ENCODE peak calls at places on chromosome 21, in five cellular contexts. One of them, this sample, is unnamed.
A peak's percentile ranks its signal among the peaks of the same experiment; 100 is the strongest.

GRCh38 chr21:14995695-14996490 is 68.9 kb downstream of the NRIP1 start:
- DNase-seq in foreskin fibroblast: no peak
- DNase-seq in GM13977: no peak
- DNase-seq in GM06990: no peak
- DNase-seq in pancreas: no peak
- DNase-seq in this sample: peak; percentile 6

GRCh38 chr21:14403681-14404318 is 20.9 kb upstream of the HSPA13 start:
- DNase-seq in GM13977: peak; percentile 19
- DNase-seq in foreskin fibroblast: peak; percentile 4
- DNase-seq in GM06990: no peak
- DNase-seq in pancreas: no peak
- DNase-seq in this sample: no peak

GRCh38 chr21:24023936-24024335 is 1583.3 kb downstream of the MRPL39 start:
- DNase-seq in pancreas: no peak
- DNase-seq in foreskin fibroblast: no peak
- DNase-seq in GM13977: no peak
- DNase-seq in GM06990: no peak
- DNase-seq in this sample: no peak

GRCh38 chr21:39852726-39853510 is 14.3 kb upstream of the PCP4 start:
- DNase-seq in foreskin fibroblast: no peak
- DNase-seq in pancreas: no peak
- DNase-seq in GM06990: no peak
- DNase-seq in GM13977: no peak
- DNase-seq in this sample: no peak

GRCh38 chr21:43191521-43191920 is 22.7 kb downstream of the CRYAA start:
- DNase-seq in GM13977: no peak
- DNase-seq in foreskin fibroblast: no peak
- DNase-seq in GM06990: no peak
- DNase-seq in pancreas: no peak
- DNase-seq in this sample: no peak

GRCh38 chr21:31262728-31263127 is 81.3 kb downstream of the TIAM1 start:
- DNase-seq in GM13977: no peak
- DNase-seq in pancreas: no peak
- DNase-seq in foreskin fibroblast: no peak
- DNase-seq in GM06990: no peak
- DNase-seq in this sample: no peak

GRCh38 chr21:25961042-25961441 is 209.5 kb downstream of the APP start:
- DNase-seq in GM13977: no peak
- DNase-seq in foreskin fibroblast: no peak
- DNase-seq in GM06990: no peak
- DNase-seq in pancreas: no peak
- DNase-seq in this sample: no peak

GRCh38 chr21:33642896-33643657 is 776 bp downstream of the ITSN1 start:
- DNase-seq in pancreas: peak; percentile 13
- DNase-seq in GM06990: peak; percentile 51
- DNase-seq in foreskin fibroblast: peak; percentile 34
- DNase-seq in GM13977: peak; percentile 35
- DNase-seq in this sample: peak; percentile 35

GRCh38 chr21:42411197-42411869 is 7.6 kb downstream of the UBASH3A start:
- DNase-seq in GM06990: no peak
- DNase-seq in pancreas: no peak
- DNase-seq in foreskin fibroblast: no peak
- DNase-seq in GM13977: no peak
- DNase-seq in this sample: no peak

GRCh38 chr21:46622226-46622625 is 13.2 kb upstream of the PRMT2 start:
- DNase-seq in GM06990: no peak
- DNase-seq in foreskin fibroblast: no peak
- DNase-seq in pancreas: peak; percentile 30
- DNase-seq in GM13977: no peak
- DNase-seq in this sample: peak; percentile 16

GRCh38 chr21:38342734-38343133 is 85.9 kb downstream of the KCNJ15 start:
- DNase-seq in foreskin fibroblast: no peak
- DNase-seq in GM06990: no peak
- DNase-seq in pancreas: no peak
- DNase-seq in GM13977: no peak
- DNase-seq in this sample: no peak

GRCh38 chr21:19130379-19131028 is 726.9 kb upstream of the TMPRSS15 start:
- DNase-seq in GM13977: no peak
- DNase-seq in foreskin fibroblast: no peak
- DNase-seq in GM06990: no peak
- DNase-seq in pancreas: no peak
- DNase-seq in this sample: no peak

GRCh38 chr21:25607812-25608737 is 794 bp upstream of the MRPL39 start:
- DNase-seq in GM06990: peak; percentile 66
- DNase-seq in GM13977: peak; percentile 83
- DNase-seq in foreskin fibroblast: peak; percentile 73
- DNase-seq in pancreas: peak; percentile 66
- DNase-seq in this sample: peak; percentile 75

GRCh38 chr21:25350056-25350455 is 257.2 kb downstream of the MRPL39 start:
- DNase-seq in foreskin fibroblast: no peak
- DNase-seq in GM06990: no peak
- DNase-seq in GM13977: no peak
- DNase-seq in pancreas: no peak
- DNase-seq in this sample: no peak

GRCh38 chr21:16264314-16264713 is 534.5 kb downstream of the USP25 start:
- DNase-seq in foreskin fibroblast: no peak
- DNase-seq in pancreas: no peak
- DNase-seq in GM13977: no peak
- DNase-seq in GM06990: no peak
- DNase-seq in this sample: no peak

GRCh38 chr21:36643374-36644250 is 55.3 kb upstream of the SIM2 start:
- DNase-seq in GM06990: no peak
- DNase-seq in foreskin fibroblast: no peak
- DNase-seq in GM13977: no peak
- DNase-seq in pancreas: no peak
- DNase-seq in this sample: no peak

GRCh38 chr21:31273278-31273677 is 70.8 kb downstream of the TIAM1 start:
- DNase-seq in GM06990: no peak
- DNase-seq in pancreas: no peak
- DNase-seq in foreskin fibroblast: no peak
- DNase-seq in GM13977: no peak
- DNase-seq in this sample: no peak

GRCh38 chr21:27476696-27477095 is 509.8 kb upstream of the ADAMTS5 start:
- DNase-seq in GM13977: no peak
- DNase-seq in pancreas: no peak
- DNase-seq in foreskin fibroblast: peak; percentile 33
- DNase-seq in GM06990: no peak
- DNase-seq in this sample: peak; percentile 2
- TF ChIP-seq CTCF in GM13977: no peak
- TF ChIP-seq CTCF in pancreas: peak; percentile 11
- TF ChIP-seq CTCF in foreskin fibroblast: peak; percentile 54
- TF ChIP-seq CTCF in GM06990: no peak
- TF ChIP-seq CTCF in this sample: peak; percentile 50

GRCh38 chr21:32457360-32457840 is 44.9 kb downstream of the EVA1C start:
- DNase-seq in GM06990: no peak
- DNase-seq in GM13977: no peak
- DNase-seq in foreskin fibroblast: no peak
- DNase-seq in pancreas: peak; percentile 33
- DNase-seq in this sample: peak; percentile 81
- TF ChIP-seq CTCF in GM06990: no peak
- TF ChIP-seq CTCF in GM13977: no peak
- TF ChIP-seq CTCF in foreskin fibroblast: no peak
- TF ChIP-seq CTCF in pancreas: no peak
- TF ChIP-seq CTCF in this sample: peak; percentile 37

GRCh38 chr21:45267390-45267760 is 20.3 kb downstream of the POFUT2 start:
- DNase-seq in GM06990: no peak
- DNase-seq in pancreas: no peak
- DNase-seq in GM13977: no peak
- DNase-seq in foreskin fibroblast: no peak
- DNase-seq in this sample: no peak

GRCh38 chr21:45265721-45266517 is 21.8 kb downstream of the POFUT2 start:
- DNase-seq in pancreas: no peak
- DNase-seq in GM06990: no peak
- DNase-seq in foreskin fibroblast: no peak
- DNase-seq in GM13977: no peak
- DNase-seq in this sample: no peak

GRCh38 chr21:45269861-45270260 is 17.8 kb downstream of the POFUT2 start:
- DNase-seq in GM13977: no peak
- DNase-seq in GM06990: no peak
- DNase-seq in pancreas: no peak
- DNase-seq in foreskin fibroblast: no peak
- DNase-seq in this sample: no peak

GRCh38 chr21:45266518-45267389 is 20.9 kb downstream of the POFUT2 start:
- DNase-seq in foreskin fibroblast: no peak
- DNase-seq in GM06990: no peak
- DNase-seq in pancreas: no peak
- DNase-seq in GM13977: no peak
- DNase-seq in this sample: no peak

GRCh38 chr21:45270306-45270821 is 17.3 kb downstream of the POFUT2 start:
- DNase-seq in foreskin fibroblast: no peak
- DNase-seq in GM06990: no peak
- DNase-seq in pancreas: no peak
- DNase-seq in GM13977: no peak
- DNase-seq in this sample: no peak
- TF ChIP-seq CTCF in foreskin fibroblast: peak; percentile 16
- TF ChIP-seq CTCF in GM06990: no peak
- TF ChIP-seq CTCF in pancreas: no peak
- TF ChIP-seq CTCF in GM13977: peak; percentile 22
- TF ChIP-seq CTCF in this sample: no peak

GRCh38 chr21:30251781-30252180 is 31.0 kb downstream of the KRTAP24-1 start:
- DNase-seq in pancreas: no peak
- DNase-seq in GM13977: no peak
- DNase-seq in foreskin fibroblast: no peak
- DNase-seq in GM06990: no peak
- DNase-seq in this sample: no peak

GRCh38 chr21:30255679-30256078 is 27.1 kb downstream of the KRTAP24-1 start:
- DNase-seq in GM06990: no peak
- DNase-seq in GM13977: no peak
- DNase-seq in foreskin fibroblast: no peak
- DNase-seq in pancreas: no peak
- DNase-seq in this sample: no peak

GRCh38 chr21:30256100-30256499 is 26.6 kb downstream of the KRTAP24-1 start:
- DNase-seq in GM13977: no peak
- DNase-seq in foreskin fibroblast: no peak
- DNase-seq in pancreas: no peak
- DNase-seq in GM06990: no peak
- DNase-seq in this sample: no peak

GRCh38 chr21:30257773-30258172 is 25.0 kb downstream of the KRTAP24-1 start:
- DNase-seq in GM06990: no peak
- DNase-seq in GM13977: no peak
- DNase-seq in pancreas: no peak
- DNase-seq in foreskin fibroblast: no peak
- DNase-seq in this sample: no peak
- TF ChIP-seq CTCF in GM06990: no peak
- TF ChIP-seq CTCF in GM13977: no peak
- TF ChIP-seq CTCF in pancreas: no peak
- TF ChIP-seq CTCF in foreskin fibroblast: peak; percentile 19
- TF ChIP-seq CTCF in this sample: peak; percentile 31

GRCh38 chr21:17903029-17903806 is 84.1 kb upstream of the C21orf91 start:
- DNase-seq in foreskin fibroblast: no peak
- DNase-seq in pancreas: no peak
- DNase-seq in GM06990: peak; percentile 15
- DNase-seq in GM13977: peak; percentile 45
- DNase-seq in this sample: no peak
- TF ChIP-seq CTCF in foreskin fibroblast: no peak
- TF ChIP-seq CTCF in pancreas: no peak
- TF ChIP-seq CTCF in GM06990: no peak
- TF ChIP-seq CTCF in GM13977: peak; percentile 9
- TF ChIP-seq CTCF in this sample: peak; percentile 23

GRCh38 chr21:41369105-41369914 is 7.5 kb downstream of the MX2 start:
- DNase-seq in foreskin fibroblast: no peak
- DNase-seq in pancreas: no peak
- DNase-seq in GM13977: peak; percentile 73
- DNase-seq in GM06990: peak; percentile 70
- DNase-seq in this sample: peak; percentile 32
- TF ChIP-seq CTCF in foreskin fibroblast: peak; percentile 2
- TF ChIP-seq CTCF in pancreas: no peak
- TF ChIP-seq CTCF in GM13977: peak; percentile 34
- TF ChIP-seq CTCF in GM06990: peak; percentile 50
- TF ChIP-seq CTCF in this sample: peak; percentile 27

This sample was measured in thyroid gland.